ENCODE peak calls at places on chromosomes 13 and 19, in eight cellular contexts. A is AG04450, G is tibial artery, Q is cardiac muscle cell, X is dorsolateral prefrontal cortex, S is tibial nerve, N is mammary epithelial cell, H is aorta. L is an unnamed sample.

GRCh38 chr13:98325724-98326123 is 148.7 kb upstream of the RNF113B start:
- DNase-seq in A (no peak), G (no peak), Q (no peak), X (no peak), S (no peak), N (no peak), H (no peak), L (no peak)

GRCh38 chr19:33292595-33293254 is 9.6 kb downstream of the CEBPA start:
- DNase-seq in A (no peak), G (no peak), Q (no peak), X (no peak), S (no peak), N (no peak), H (peak; percentile 46), L (no peak)

GRCh38 chr13:94192576-94192975 is 286.9 kb downstream of the DCT start:
- DNase-seq in A (no peak), G (no peak), Q (peak; percentile 30), X (no peak), S (peak; percentile 30), N (peak; percentile 12), H (no peak), L (no peak)

GRCh38 chr19:19366691-19367396 is 38.6 kb upstream of the GATAD2A start:
- DNase-seq in A (peak; percentile 39), G (peak; percentile 80), Q (peak; percentile 87), X (no peak), S (peak; percentile 37), N (peak; percentile 78), H (peak; percentile 75), L (no peak)

GRCh38 chr13:36965767-36966166 is 33.4 kb downstream of the ALG5 start:
- DNase-seq in A (peak; percentile 33), G (no peak), Q (no peak), X (no peak), S (no peak), N (peak; percentile 88), H (no peak), L (no peak)

GRCh38 chr19:10010247-10010691 is at the start of gene COL5A3:
- DNase-seq in A (no peak), G (peak; percentile 75), Q (no peak), X (no peak), S (peak; percentile 46), N (peak; percentile 51), H (peak; percentile 65), L (peak; percentile 92)

GRCh38 chr13:29359181-29359580 is 236.3 kb downstream of the SLC7A1 start:
- DNase-seq in A (no peak), G (no peak), Q (no peak), X (no peak), S (no peak), N (no peak), H (no peak), L (peak; percentile 72)

GRCh38 chr19:14139944-14140343 is 3.6 kb upstream of the ASF1B start:
- DNase-seq in A (no peak), G (no peak), Q (no peak), X (no peak), S (no peak), N (no peak), H (no peak), L (no peak)

GRCh38 chr13:25319781-25320180 is 18.4 kb downstream of the NUP58 start:
- DNase-seq in A (no peak), G (no peak), Q (no peak), X (no peak), S (no peak), N (no peak), H (no peak), L (no peak)

GRCh38 chr19:47022140-47022536 is 2.5 kb downstream of the NPAS1 start:
- DNase-seq in A (no peak), G (no peak), Q (no peak), X (no peak), S (no peak), N (no peak), H (no peak), L (no peak)

GRCh38 chr19:54138777-54139256 is 1.3 kb downstream of the CNOT3 start:
- DNase-seq in A (no peak), G (no peak), Q (no peak), X (no peak), S (no peak), N (no peak), H (no peak), L (no peak)
- H3K27ac ChIP-seq in A (no peak overlapping the region), G (peak overlapping the region; percentile 99), Q (peak overlapping the region; percentile 97), X (peak overlapping the region; percentile 97), S (peak overlapping the region; percentile 92), N (no peak overlapping the region), H (no peak overlapping the region), L (peak overlapping the region; percentile 96)

DNA sequence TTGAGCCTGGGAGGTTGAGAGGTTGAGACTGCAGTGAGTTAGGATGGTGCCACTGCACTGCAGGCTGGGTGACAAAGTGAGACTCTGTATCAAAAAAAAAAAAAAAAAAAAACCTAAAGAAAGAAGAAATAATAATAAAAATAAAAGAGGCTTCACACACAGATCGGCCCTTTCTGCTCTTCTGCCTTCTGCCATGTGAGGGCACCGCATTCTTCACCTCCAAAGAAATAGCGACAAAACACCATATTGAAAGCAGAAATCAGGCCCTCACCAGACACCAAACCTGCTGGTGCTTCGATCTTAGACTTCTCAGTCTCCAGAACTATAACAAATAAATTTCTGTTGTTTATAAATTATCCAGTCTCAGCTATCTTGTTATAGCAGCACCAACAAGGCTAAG is 3.0 kb downstream of the ZNF649 start:
- DNase-seq in A (no peak), G (no peak), Q (no peak), X (no peak), S (no peak), N (no peak), H (no peak), L (no peak)
- H3K4me3 ChIP-seq in A (no peak overlapping the region), G (no peak overlapping the region), Q (no peak overlapping the region), X (no peak overlapping the region), S (no peak overlapping the region), N (no peak overlapping the region), H (no peak overlapping the region), L (no peak overlapping the region)

GRCh38 chr19:56321254-56321980 is 6.8 kb upstream of the ZSCAN5A start:
- DNase-seq in A (no peak), G (no peak), Q (no peak), X (no peak), S (no peak), N (no peak), H (no peak), L (no peak)
- H3K27ac ChIP-seq in A (no peak overlapping the region), G (no peak overlapping the region), Q (no peak overlapping the region), X (no peak overlapping the region), S (no peak overlapping the region), N (no peak overlapping the region), H (no peak overlapping the region), L (no peak overlapping the region)

GRCh38 chr19:38394488-38394887 is 6.0 kb downstream of the SPRED3 start:
- DNase-seq in A (no peak), G (no peak), Q (peak; percentile 27), X (no peak), S (no peak), N (no peak), H (no peak), L (no peak)

GRCh38 chr19:38399081-38399480 is 3.8 kb upstream of the FAM98C start:
- DNase-seq in A (no peak), G (no peak), Q (no peak), X (no peak), S (no peak), N (no peak), H (no peak), L (no peak)

GRCh38 chr19:38392707-38393308 is 4.3 kb downstream of the SPRED3 start:
- DNase-seq in A (no peak), G (no peak), Q (no peak), X (no peak), S (no peak), N (peak; percentile 24), H (no peak), L (no peak)

GRCh38 chr19:38391911-38392464 is 3.5 kb downstream of the SPRED3 start:
- DNase-seq in A (no peak), G (no peak), Q (no peak), X (no peak), S (no peak), N (no peak), H (no peak), L (no peak)

GRCh38 chr19:38395381-38396127 is 7.1 kb downstream of the SPRED3 start:
- DNase-seq in A (no peak), G (no peak), Q (no peak), X (no peak), S (no peak), N (no peak), H (no peak), L (no peak)
- H3K4me3 ChIP-seq in A (no peak overlapping the region), G (no peak overlapping the region), Q (no peak overlapping the region), X (no peak overlapping the region), S (no peak overlapping the region), N (no peak overlapping the region), H (no peak overlapping the region), L (peak overlapping the region; percentile 14)

DNA sequence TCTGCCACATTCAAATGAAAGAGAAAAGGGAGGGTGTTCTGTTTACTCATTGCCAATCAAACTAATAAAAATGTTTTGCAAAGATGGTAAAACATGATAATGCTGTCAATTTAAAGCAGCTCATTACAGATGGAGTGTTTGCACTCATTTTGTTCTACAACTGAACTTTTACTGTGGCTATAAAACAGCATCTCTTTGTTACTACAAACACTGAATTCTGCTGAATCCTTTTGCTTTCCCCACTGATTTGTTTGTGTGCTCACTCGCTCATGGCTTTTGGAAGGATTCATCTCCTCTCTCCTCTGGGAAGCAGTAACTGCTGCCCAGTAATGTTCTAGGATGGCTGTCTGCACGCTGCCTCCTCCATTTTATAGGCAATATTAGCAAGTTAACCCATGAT is 434.5 kb downstream of the PCDH9 start:
- DNase-seq in A (no peak), G (no peak), Q (no peak), X (no peak), S (no peak), N (no peak), H (no peak), L (no peak)
- H3K27ac ChIP-seq in A (no peak overlapping the region), G (no peak overlapping the region), Q (no peak overlapping the region), X (peak overlapping the region; percentile 83), S (no peak overlapping the region), N (no peak overlapping the region), H (no peak overlapping the region), L (no peak overlapping the region)

L was measured in esophagus muscularis mucosa.